ENCODE peak calls at places on chromosomes 1 and 21, in five cellular contexts. C, Y, F, W and O are unnamed samples.

GRCh38 chr1:96387785-96388184 is 333.8 kb upstream of the PTBP2 start:
- DNase-seq in Y (no peak), F (no peak), C (no peak), W (no peak), O (no peak)

GRCh38 chr1:87449348-87449963 is 120.8 kb downstream of the LMO4 start:
- DNase-seq in Y (peak; percentile 16), F (peak; percentile 11), C (no peak), W (peak; percentile 42), O (peak; percentile 92)

GRCh38 chr1:31575373-31576140 is 758 bp upstream of the TINAGL1 start:
- DNase-seq in W (no peak), Y (no peak), C (no peak), F (no peak), O (no peak)

GRCh38 chr21:21232320-21232719 is 234.1 kb downstream of the NCAM2 start:
- DNase-seq in Y (no peak), C (peak; percentile 10), F (no peak), W (peak; percentile 35), O (peak; percentile 53)

GRCh38 chr1:21308847-21309652 is 18.8 kb upstream of the ECE1 start:
- DNase-seq in C (peak; percentile 60), F (no peak), W (no peak), Y (peak; percentile 68), O (no peak)

GRCh38 chr1:43558346-43558841 is 27.7 kb downstream of the PTPRF start:
- DNase-seq in W (peak; percentile 88), C (peak; percentile 88), Y (peak; percentile 69), F (no peak), O (no peak)

GRCh38 chr1:151728151-151728711 is 6.9 kb downstream of the RIIAD1 start:
- DNase-seq in W (peak; percentile 20), C (peak; percentile 77), F (no peak), Y (peak; percentile 47), O (no peak)

GRCh38 chr1:196001188-196001587 is 607.1 kb downstream of the KCNT2 start:
- DNase-seq in Y (no peak), W (no peak), F (no peak), C (no peak), O (no peak)

GRCh38 chr1:119873166-119874025 is 22.9 kb downstream of the ADAM30 start:
- DNase-seq in C (no peak), Y (no peak), F (no peak), W (peak; percentile 47), O (no peak)

GRCh38 chr1:165857046-165857801 is 29.8 kb downstream of the UCK2 start:
- DNase-seq in C (no peak), W (no peak), F (no peak), Y (no peak), O (no peak)

GRCh38 chr1:9239622-9240401 is 5.2 kb downstream of the H6PD start:
- DNase-seq in Y (peak; percentile 74), F (peak; percentile 34), C (no peak), W (no peak), O (peak; percentile 76)

GRCh38 chr1:119251751-119252150 is 111.3 kb upstream of the WARS2 start:
- DNase-seq in C (no peak), W (no peak), F (no peak), Y (no peak), O (no peak)

GRCh38 chr21:44300262-44300959 is 558 bp downstream of the PFKL start:
- DNase-seq in Y (peak; percentile 72), F (peak; percentile 65), W (peak; percentile 71), C (peak; percentile 89), O (peak; percentile 52)

GRCh38 chr1:165668184-165668583 is 30.2 kb downstream of the ALDH9A1 start:
- DNase-seq in Y (no peak), F (no peak), C (no peak), W (no peak), O (no peak)

GRCh38 chr1:111520040-111520439 is 16.6 kb upstream of the ADORA3 start:
- DNase-seq in W (no peak), C (no peak), F (no peak), Y (no peak), O (no peak)

GRCh38 chr1:9728451-9729295 is 77.1 kb downstream of the PIK3CD start:
- DNase-seq in F (no peak), C (no peak), W (no peak), Y (no peak), O (no peak)

GRCh38 chr1:25688390-25689119 is 72.0 kb downstream of the MAN1C1 start:
- DNase-seq in C (peak; percentile 59), Y (no peak), F (no peak), W (no peak), O (no peak)

GRCh38 chr1:62398377-62398776 is 38.5 kb upstream of the USP1 start:
- DNase-seq in C (no peak), F (no peak), Y (no peak), W (no peak), O (no peak)

GRCh38 chr1:53134961-53135734 is 7.3 kb downstream of the SLC1A7 start:
- DNase-seq in C (no peak), W (no peak), F (no peak), Y (no peak), O (no peak)

GRCh38 chr1:185442065-185442464 is 125.0 kb upstream of the IVNS1ABP start:
- DNase-seq in F (no peak), Y (no peak), W (no peak), C (no peak), O (no peak)

GRCh38 chr1:203627819-203628184 is 1.2 kb downstream of the ATP2B4 start:
- DNase-seq in F (no peak), Y (no peak), W (no peak), C (no peak), O (no peak)

GRCh38 chr1:230167419-230167852 is 100.4 kb downstream of the GALNT2 start:
- DNase-seq in C (peak; percentile 79), Y (no peak), W (peak; percentile 47), F (peak; percentile 48), O (peak; percentile 78)

GRCh38 chr1:41802532-41803501 is 115.9 kb downstream of the HIVEP3 start:
- DNase-seq in W (no peak), F (peak; percentile 51), C (no peak), Y (no peak), O (peak; percentile 66)

GRCh38 chr1:155068599-155068998 is 5.1 kb downstream of the EFNA4 start:
- DNase-seq in Y (no peak), C (no peak), F (no peak), W (no peak), O (no peak)

GRCh38 chr1:91651671-91652071 is 151.0 kb downstream of the CDC7 start:
- DNase-seq in C (no peak), F (no peak), W (no peak), Y (peak; percentile 86), O (no peak)